ENCODE peak calls at places on chromosomes 3 and 15, in five cellular contexts. M is mesenchymal stem cell, I is neuronal stem cell, Y is H1, V is trophoblast cell. H is an unnamed sample.

GRCh38 chr3:58888087-58888486 is 161.7 kb downstream of the CFAP20DC start:
- DNase-seq in V (no peak), M (no peak), Y (no peak), I (no peak), H (no peak)

GRCh38 chr3:71101014-71101413 is 482.5 kb downstream of the FOXP1 start:
- DNase-seq in I (no peak), Y (no peak), V (peak; percentile 58), M (peak; percentile 82), H (no peak)

GRCh38 chr3:184562146-184562861 is 719 bp downstream of the EPHB3 start:
- DNase-seq in I (no peak), Y (no peak), V (no peak), M (no peak), H (no peak)

GRCh38 chr3:141368062-141368924 is at the start of gene ZBTB38:
- DNase-seq in V (peak; percentile 97), I (peak; percentile 82), M (peak; percentile 97), Y (peak; percentile 66), H (peak; percentile 96)

GRCh38 chr3:98185180-98185579 is 18.7 kb downstream of the OR5H15 start:
- DNase-seq in I (peak; percentile 6), V (no peak), M (no peak), Y (no peak), H (peak; percentile 33)

GRCh38 chr3:71463622-71464021 is 119.9 kb downstream of the FOXP1 start:
- DNase-seq in Y (no peak), M (no peak), I (no peak), V (no peak), H (no peak)

GRCh38 chr3:120448707-120449650 is 1.8 kb downstream of the FSTL1 start:
- DNase-seq in V (peak; percentile 40), Y (no peak), I (no peak), M (peak; percentile 80), H (no peak)

GRCh38 chr3:99286266-99286845 is 352.0 kb upstream of the COL8A1 start:
- DNase-seq in I (no peak), V (no peak), Y (no peak), M (peak; percentile 3), H (no peak)

GRCh38 chr3:197564097-197564843 is 8.5 kb upstream of the BDH1 start:
- DNase-seq in M (no peak), I (no peak), V (no peak), Y (no peak), H (no peak)

GRCh38 chr3:159929181-159929893 is 59.3 kb upstream of the IL12A start:
- DNase-seq in M (peak; percentile 91), V (peak; percentile 20), I (no peak), Y (no peak), H (no peak)

GRCh38 chr3:38168988-38169363 is 3.6 kb downstream of the OXSR1 start:
- DNase-seq in Y (no peak), I (no peak), V (no peak), M (peak; percentile 61), H (no peak)

GRCh38 chr3:15272431-15273196 is 59.8 kb downstream of the SH3BP5 start:
- DNase-seq in M (no peak), V (no peak), I (no peak), Y (no peak), H (no peak)

GRCh38 chr3:178205750-178206149 is 330.5 kb upstream of the KCNMB2 start:
- DNase-seq in Y (no peak), M (no peak), I (no peak), V (no peak), H (no peak)

GRCh38 chr3:177516130-177517011 is 319.1 kb upstream of the TBL1XR1 start:
- DNase-seq in I (peak; percentile 67), M (peak; percentile 79), V (no peak), Y (no peak), H (no peak)

GRCh38 chr3:160755776-160756304 is at the start of gene PPM1L:
- DNase-seq in Y (no peak), V (peak; percentile 35), M (peak; percentile 62), I (peak; percentile 70), H (no peak)

GRCh38 chr3:196620228-196620627 is 19.3 kb upstream of the NRROS start:
- DNase-seq in I (peak; percentile 29), V (no peak), M (peak; percentile 94), Y (no peak), H (no peak)

GRCh38 chr15:67803299-67803698 is 22.0 kb upstream of the SKOR1 start:
- DNase-seq in M (no peak), I (no peak), Y (no peak), V (no peak), H (no peak)

GRCh38 chr3:64266065-64266874 is 41.0 kb upstream of the PRICKLE2 start:
- DNase-seq in V (no peak), M (peak; percentile 96), Y (no peak), I (no peak), H (no peak)

GRCh38 chr3:140816804-140817203 is 124.8 kb upstream of the SLC25A36 start:
- DNase-seq in V (no peak), M (no peak), I (no peak), Y (no peak), H (no peak)

GRCh38 chr3:127690106-127690505 is 17.4 kb downstream of the ABTB1 start:
- DNase-seq in M (peak; percentile 45), Y (no peak), I (no peak), V (peak; percentile 35), H (no peak)

GRCh38 chr3:112086018-112086854 is at the start of gene C3orf52:
- DNase-seq in M (peak; percentile 79), V (peak; percentile 87), I (peak; percentile 74), Y (peak; percentile 95), H (peak; percentile 95)

GRCh38 chr3:150546226-150547044 is at the start of the genes EIF2A and SERP1:
- DNase-seq in Y (peak; percentile 99), V (peak; percentile 100), I (peak; percentile 98), M (peak; percentile 99), H (peak; percentile 98)

GRCh38 chr3:150547045-150547753 is 612 bp downstream of the EIF2A start:
- DNase-seq in I (no peak), Y (no peak), V (peak; percentile 62), M (peak; percentile 32), H (no peak)

GRCh38 chr3:150544040-150544439 is 2.3 kb downstream of the SERP1 start:
- DNase-seq in M (peak; percentile 67), I (no peak), V (no peak), Y (no peak), H (no peak)

GRCh38 chr3:150544726-150545125 is 1.6 kb downstream of the SERP1 start:
- DNase-seq in Y (no peak), V (no peak), M (peak; percentile 20), I (no peak), H (no peak)

DNA sequence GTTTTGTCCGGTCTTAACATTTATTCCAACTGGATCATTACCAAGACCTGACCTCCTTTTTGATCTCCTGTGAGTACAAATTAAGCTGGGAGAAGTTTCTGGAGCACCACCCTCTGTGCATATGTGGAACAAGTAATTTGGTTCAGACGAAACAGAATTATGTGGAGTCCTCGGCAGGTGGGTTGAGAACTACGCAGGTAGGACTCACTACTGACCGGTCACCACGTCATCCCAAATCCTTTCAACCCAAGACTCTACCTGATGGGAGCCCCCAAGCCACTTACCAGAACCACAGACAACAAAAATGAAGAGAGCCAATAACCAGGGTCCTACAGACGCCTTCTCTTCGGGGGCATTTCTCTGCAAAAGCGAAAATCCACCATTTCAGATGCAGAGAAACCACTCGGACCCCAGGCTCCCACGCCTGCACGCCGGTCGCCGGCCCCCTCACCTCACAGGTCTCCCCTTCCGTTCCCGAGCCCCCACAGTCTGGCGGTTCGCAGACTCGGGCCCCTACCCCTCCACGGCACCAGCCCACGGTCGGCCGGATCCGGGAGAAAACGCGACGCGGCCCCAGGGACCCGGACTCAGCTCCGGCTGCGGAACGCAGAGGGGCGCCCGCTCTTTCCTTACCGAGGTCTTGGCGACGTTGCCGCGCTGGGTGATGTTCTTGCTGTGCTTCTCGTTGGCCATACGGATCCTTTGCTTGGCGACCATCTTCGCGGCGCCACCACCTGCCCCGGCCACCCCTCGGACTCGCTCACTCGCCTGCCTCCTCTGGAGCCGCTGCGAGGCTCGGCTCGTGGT is 674 bp downstream of the SERP1 start:
- DNase-seq in Y (no peak), I (peak; percentile 3), V (no peak), M (peak; percentile 16), H (no peak)
- H2BK12ac ChIP-seq in Y (peak overlapping the region; percentile 12), I (no peak overlapping the region), V (no peak overlapping the region), M (peak overlapping the region; percentile 37), H (no peak overlapping the region)

GRCh38 chr3:57128863-57129602 is 36.1 kb downstream of the IL17RD start:
- DNase-seq in M (peak; percentile 15), I (no peak), V (no peak), Y (no peak), H (no peak)
- H2BK12ac ChIP-seq in M (no peak overlapping the region), I (no peak overlapping the region), V (no peak overlapping the region), Y (peak overlapping the region; percentile 65), H (no peak overlapping the region)

GRCh38 chr15:100332231-100332630 is 9.5 kb downstream of the ADAMTS17 start:
- DNase-seq in M (no peak), V (no peak), Y (no peak), I (no peak), H (no peak)
- H2BK12ac ChIP-seq in M (no peak overlapping the region), V (no peak overlapping the region), Y (no peak overlapping the region), I (no peak overlapping the region), H (no peak overlapping the region)

DNA sequence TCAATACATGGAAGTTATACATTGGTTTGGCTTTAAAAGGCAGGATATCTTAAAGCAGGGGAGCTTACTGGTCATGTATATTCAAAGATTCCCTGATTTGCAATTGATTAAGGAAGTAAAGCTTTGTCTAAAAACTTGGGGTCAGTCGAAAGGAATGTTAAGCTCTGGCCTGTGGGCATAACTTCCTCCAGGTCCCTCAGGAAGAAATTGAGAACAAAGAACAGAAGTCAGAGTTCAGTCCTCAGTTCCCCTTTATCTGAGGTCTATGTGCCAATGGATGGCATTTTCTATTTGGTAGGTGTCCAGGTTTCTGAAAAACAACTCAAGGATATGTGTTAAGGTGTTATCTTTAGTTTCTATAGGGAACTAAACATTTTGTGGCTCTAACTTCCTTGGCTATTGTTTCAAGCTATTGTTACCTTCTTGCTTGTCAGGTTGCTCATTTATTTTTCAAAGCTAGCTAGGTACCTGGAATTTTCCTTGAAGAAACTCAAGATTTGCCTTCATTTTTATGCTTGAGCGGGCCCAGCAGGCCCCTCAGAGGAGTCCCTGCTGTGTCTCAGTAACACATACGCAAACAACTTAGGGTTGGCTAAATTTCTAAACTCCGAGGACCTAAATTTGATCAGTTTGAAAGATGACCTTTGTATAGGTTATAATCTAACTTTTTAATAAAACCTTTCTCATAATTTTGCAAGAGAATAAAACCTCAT is 135.0 kb upstream of the UBE2E2 start:
- DNase-seq in M (no peak), Y (no peak), V (no peak), I (no peak), H (no peak)
- H2BK12ac ChIP-seq in M (no peak overlapping the region), Y (no peak overlapping the region), V (no peak overlapping the region), I (no peak overlapping the region), H (no peak overlapping the region)

DNA sequence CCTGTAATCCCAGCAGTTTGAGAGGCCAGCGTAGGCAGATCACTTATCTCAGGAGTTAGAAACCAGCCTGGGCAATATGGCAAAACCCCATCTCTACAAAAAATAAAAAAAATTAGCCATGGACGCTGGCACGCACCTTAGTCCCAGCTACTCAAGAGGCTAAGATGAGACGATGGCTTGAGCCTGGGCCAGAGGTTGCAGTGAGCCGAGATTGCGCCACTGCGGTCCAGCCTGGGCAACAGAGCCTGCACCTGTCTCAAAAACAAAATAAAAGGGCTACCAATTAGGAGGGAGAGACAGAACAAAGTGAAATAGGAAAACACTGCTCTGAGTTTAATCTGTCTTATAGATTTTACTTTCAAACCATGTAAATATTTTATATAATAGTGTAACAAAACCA is 33.8 kb downstream of the MSL2 start:
- DNase-seq in V (no peak), Y (no peak), M (no peak), I (no peak), H (no peak)
- H2BK12ac ChIP-seq in V (no peak overlapping the region), Y (no peak overlapping the region), M (no peak overlapping the region), I (no peak overlapping the region), H (no peak overlapping the region)

H was measured in H9.